ENCODE peak calls at places on chromosomes 16 and 17, in seven cellular contexts. S is T-helper 2 cell; H is OCI-LY7; U is stimulated activated CD8-positive, alpha-beta memory T cell treated with anti-CD3 and anti-CD28 coated beads, Interleukin-12 subunit alpha, Interleukin-12 subunit beta, amount 100 ng/mL, for 4 hours; Z is endodermal cell; E is endothelial cell; R is CD8-positive, alpha-beta T cell. V is an unnamed sample.

GRCh38 chr16:58464047-58464915 is 35.7 kb upstream of the NDRG4 start:
- DNase-seq in R (no peak), E (peak), Z (peak), H (no peak), U (no peak), S (no peak), V (no peak)

GRCh38 chr16:762595-763268 is 2.2 kb downstream of the MSLN start:
- DNase-seq in R (peak), E (no peak), H (no peak), U (no peak), Z (no peak), S (no peak), V (no peak)

GRCh38 chr17:14211778-14212177 is 24.9 kb downstream of the CDRT15 start:
- DNase-seq in E (no peak), Z (peak), H (no peak), S (no peak), R (peak), U (no peak), V (peak)

GRCh38 chr16:74778646-74779045 is 4.0 kb upstream of the FA2H start:
- DNase-seq in U (no peak), Z (no peak), E (no peak), R (no peak), S (no peak), H (no peak), V (no peak)

GRCh38 chr16:26717826-26718225 is 348.9 kb upstream of the C16orf82 start:
- DNase-seq in S (no peak), R (no peak), Z (no peak), E (no peak), H (peak), U (no peak), V (no peak)

GRCh38 chr17:78032166-78032565 is 73.7 kb downstream of the TNRC6C start:
- DNase-seq in R (no peak), H (no peak), S (no peak), U (no peak), Z (no peak), E (no peak), V (no peak)

GRCh38 chr16:56812884-56813283 is 52.1 kb upstream of the SLC12A3 start:
- DNase-seq in Z (no peak), R (no peak), S (no peak), U (no peak), H (no peak), E (no peak), V (no peak)

GRCh38 chr16:78705694-78706093 is 606.2 kb downstream of the WWOX start:
- DNase-seq in E (no peak), U (no peak), R (no peak), Z (no peak), S (no peak), H (peak), V (no peak)

GRCh38 chr17:28090551-28090950 is 48.1 kb downstream of the NLK start:
- DNase-seq in S (no peak), U (no peak), E (no peak), R (no peak), H (no peak), Z (no peak), V (no peak)

GRCh38 chr16:10971560-10971961 is 27.2 kb downstream of the CLEC16A start:
- DNase-seq in U (no peak), H (peak), S (no peak), E (peak), R (no peak), Z (peak), V (no peak)

GRCh38 chr16:89289428-89290395 is 72.2 kb downstream of the ZNF778 start:
- DNase-seq in U (peak), S (peak), R (peak), E (peak), Z (peak), H (peak), V (peak)

GRCh38 chr17:1031711-1032110 is 34.8 kb downstream of the TIMM22 start:
- DNase-seq in R (no peak), E (peak), Z (peak), H (no peak), U (no peak), S (no peak), V (peak)

GRCh38 chr16:30644334-30644830 is 6.4 kb upstream of the PRR14 start:
- DNase-seq in U (no peak), R (no peak), H (no peak), E (no peak), Z (no peak), S (no peak), V (no peak)

GRCh38 chr17:10210151-10210574 is 11.8 kb upstream of the GAS7 start:
- DNase-seq in E (no peak), U (no peak), H (no peak), Z (peak), S (no peak), R (no peak), V (no peak)

GRCh38 chr16:3492356-3492755 is 2.9 kb downstream of the C16orf90 start:
- DNase-seq in U (no peak), S (no peak), R (no peak), Z (peak), H (no peak), E (no peak), V (no peak)

GRCh38 chr17:7838291-7839075 is 4.5 kb downstream of the KDM6B start:
- DNase-seq in R (peak), Z (peak), S (no peak), E (no peak), H (peak), U (no peak), V (no peak)